ENCODE peak calls at places on chromosomes 12 and 14, in nine cellular contexts. V, L, Y, T, B, C, W, H and P are unnamed samples.

GRCh38 chr12:98296462-98297079 is 218.8 kb upstream of the TMPO start:
- DNase-seq in H (no peak), V (no peak), B (no peak), Y (no peak), W (no peak), L (no peak), C (no peak), T (no peak), P (no peak)

GRCh38 chr14:31283568-31284252 is 76.1 kb upstream of the HECTD1 start:
- DNase-seq in V (no peak), W (no peak), T (no peak), H (no peak), L (no peak), B (peak; percentile 9), Y (no peak), C (no peak), P (no peak)

GRCh38 chr12:27190761-27191160 is 53.3 kb upstream of the STK38L start:
- DNase-seq in W (no peak), Y (peak; percentile 52), L (no peak), V (no peak), T (no peak), H (no peak), B (no peak), C (no peak), P (no peak)

GRCh38 chr12:121784460-121784859 is 9.0 kb downstream of the RHOF start:
- DNase-seq in B (no peak), C (no peak), Y (peak; percentile 88), L (peak; percentile 93), T (no peak), H (peak; percentile 98), W (no peak), V (no peak), P (no peak)

GRCh38 chr14:31263485-31264133 is 56.0 kb upstream of the HECTD1 start:
- DNase-seq in T (no peak), Y (peak; percentile 99), V (peak; percentile 80), H (peak; percentile 99), C (peak; percentile 22), L (peak; percentile 94), B (no peak), W (no peak), P (no peak)

GRCh38 chr14:72594099-72594901 is 299.6 kb downstream of the DPF3 start:
- DNase-seq in V (no peak), B (peak; percentile 23), L (no peak), H (no peak), Y (no peak), C (no peak), W (peak; percentile 70), T (no peak), P (no peak)

GRCh38 chr12:109766251-109766778 is 52.7 kb downstream of the FAM222A start:
- DNase-seq in B (no peak), W (no peak), T (no peak), L (no peak), C (no peak), V (peak; percentile 52), Y (no peak), H (no peak), P (peak; percentile 30)

GRCh38 chr14:91388551-91388975 is 29.1 kb downstream of the CCDC88C start:
- DNase-seq in B (no peak), W (no peak), Y (no peak), H (no peak), T (peak; percentile 64), V (peak; percentile 31), C (no peak), L (no peak), P (no peak)